ENCODE peak calls at places on chromosomes 11 and 22, in four cellular contexts. M, E, S and O are unnamed samples.

GRCh38 chr11:35107866-35108265 is 31.1 kb upstream of the CD44 start:
- DNase-seq in E (no peak), M (no peak), S (no peak), O (no peak)

GRCh38 chr11:78229106-78229505 is 40.4 kb downstream of the USP35 start:
- DNase-seq in S (no peak), M (no peak), E (no peak), O (no peak)

GRCh38 chr11:27443746-27444465 is 28.7 kb downstream of the LGR4 start:
- DNase-seq in S (no peak), M (no peak), E (peak), O (no peak)

GRCh38 chr11:111526501-111526900 is 11.9 kb downstream of the HOATZ start:
- DNase-seq in S (peak), E (no peak), M (no peak), O (no peak)

GRCh38 chr11:58905716-58906547 is 33.4 kb upstream of the GLYATL1 start:
- DNase-seq in M (peak), E (peak), S (peak), O (no peak)

GRCh38 chr11:8794677-8795103 is 112.1 kb downstream of the RPL27A start:
- DNase-seq in E (no peak), S (no peak), M (peak), O (peak)

GRCh38 chr22:23213581-23214341 is 33.5 kb downstream of the BCR start:
- DNase-seq in E (no peak), M (no peak), S (no peak), O (no peak)

GRCh38 chr11:70024036-70024772 is 53.9 kb upstream of the ANO1 start:
- DNase-seq in M (no peak), S (no peak), E (no peak), O (peak)

GRCh38 chr11:17768547-17768946 is 34.0 kb downstream of the KCNC1 start:
- DNase-seq in M (no peak), E (no peak), S (no peak), O (peak)

GRCh38 chr22:47421846-47422245 is 659.4 kb downstream of the TBC1D22A start:
- DNase-seq in M (no peak), E (no peak), S (no peak), O (no peak)

GRCh38 chr11:69492201-69492991 is 10.9 kb downstream of the LINC01488 start:
- DNase-seq in M (no peak), E (no peak), S (no peak), O (no peak)

GRCh38 chr11:62273284-62273683 is 3.3 kb downstream of the SCGB2A2 start:
- DNase-seq in M (no peak), E (no peak), S (no peak), O (no peak)

GRCh38 chr11:9573775-9574555 is 495 bp downstream of the WEE1 start:
- DNase-seq in S (peak), E (no peak), M (no peak), O (no peak)

GRCh38 chr22:30424471-30425326 is 869 bp upstream of the MTFP1 start:
- DNase-seq in M (no peak), E (no peak), S (peak), O (no peak)

GRCh38 chr11:57224537-57224936 is 12.5 kb downstream of the APLNR start:
- DNase-seq in M (no peak), S (peak), E (no peak), O (no peak)

GRCh38 chr11:65041206-65042035 is at the start of gene SAC3D1:
- DNase-seq in E (peak), S (peak), M (peak), O (peak)

GRCh38 chr11:108938604-108939003 is 273.7 kb downstream of the DDX10 start:
- DNase-seq in E (no peak), M (no peak), S (peak), O (no peak)

GRCh38 chr11:115911656-115912055 is 407.4 kb upstream of the CADM1 start:
- DNase-seq in M (no peak), E (no peak), S (no peak), O (no peak)

GRCh38 chr11:32137869-32138268 is 47.0 kb downstream of the RCN1 start:
- DNase-seq in S (no peak), M (no peak), E (no peak), O (no peak)

GRCh38 chr22:28976588-28976987 is 85.0 kb downstream of the C22orf31 start:
- DNase-seq in M (no peak), E (no peak), S (peak), O (no peak)

GRCh38 chr11:36296925-36297604 is 977 bp downstream of the PRR5L start:
- DNase-seq in M (no peak), S (no peak), E (no peak), O (no peak)

GRCh38 chr11:126115253-126115540 is 52.5 kb upstream of the CDON start:
- DNase-seq in S (peak), E (no peak), M (no peak), O (no peak)

GRCh38 chr11:67406969-67407699 is 3.3 kb downstream of the TBC1D10C start:
- DNase-seq in E (no peak), S (no peak), M (no peak), O (no peak)

GRCh38 chr11:64503354-64503753 is 87.7 kb upstream of the SLC22A12 start:
- DNase-seq in S (no peak), E (no peak), M (no peak), O (no peak)

GRCh38 chr11:17745032-17745772 is 10.6 kb downstream of the KCNC1 start:
- DNase-seq in M (no peak), E (no peak), S (no peak), O (no peak)

GRCh38 chr11:67211656-67212436 is 54.4 kb upstream of the GRK2 start:
- DNase-seq in E (no peak), S (no peak), M (no peak), O (no peak)

GRCh38 chr11:59866397-59866796 is at the start of gene TCN1:
- DNase-seq in E (no peak), M (no peak), S (peak), O (no peak)

GRCh38 chr11:19820100-19820499 is 107.5 kb downstream of the NAV2 start:
- DNase-seq in M (no peak), E (no peak), S (peak), O (no peak)

GRCh38 chr11:36425593-36426206 is 84.4 kb downstream of the TRAF6 start:
- DNase-seq in S (no peak), E (no peak), M (no peak), O (no peak)

GRCh38 chr11:126702987-126703386 is 297.6 kb downstream of the KIRREL3 start:
- DNase-seq in S (no peak), E (no peak), M (no peak), O (no peak)

GRCh38 chr11:102733232-102733875 is 8.6 kb upstream of the MMP8 start:
- DNase-seq in M (no peak), E (peak), S (peak), O (peak)